ENCODE peak calls at places on chromosomes 6 and 20, in nine cellular contexts. L, F, E, G, P, D, Y, K and H are unnamed samples.

GRCh38 chr6:7324520-7324919 is 11.5 kb upstream of the SSR1 start:
- DNase-seq in E (no peak), D (no peak), Y (no peak), K (no peak), F (no peak), G (no peak), L (no peak), P (no peak), H (no peak)

GRCh38 chr6:105677671-105678475 is 275.0 kb upstream of the PREP start:
- DNase-seq in K (no peak), L (peak), D (no peak), Y (no peak), E (no peak), F (peak), P (no peak), G (no peak), H (no peak)

GRCh38 chr6:111096246-111096645 is 8.9 kb downstream of the SLC16A10 start:
- DNase-seq in F (no peak), G (no peak), K (no peak), P (no peak), E (peak), D (peak), L (no peak), Y (no peak), H (no peak)

GRCh38 chr20:31472395-31473330 is 2.3 kb downstream of the DEFB124 start:
- DNase-seq in E (no peak), P (peak), Y (no peak), L (peak), K (no peak), D (no peak), F (no peak), G (no peak), H (no peak)

GRCh38 chr6:3341467-3341866 is 82.7 kb downstream of the PSMG4 start:
- DNase-seq in G (peak), Y (no peak), D (no peak), K (no peak), F (peak), E (no peak), P (peak), L (peak), H (no peak)

GRCh38 chr6:72175936-72176335 is 289.6 kb downstream of the RIMS1 start:
- DNase-seq in Y (no peak), D (no peak), L (peak), E (no peak), P (peak), K (no peak), F (peak), G (no peak), H (no peak)

GRCh38 chr6:142790257-142790656 is 154.7 kb downstream of the HIVEP2 start:
- DNase-seq in G (no peak), K (no peak), Y (no peak), D (no peak), L (no peak), F (no peak), E (no peak), P (no peak), H (no peak)

GRCh38 chr6:21341910-21342309 is 251.6 kb upstream of the SOX4 start:
- DNase-seq in F (no peak), Y (no peak), G (no peak), K (no peak), P (no peak), L (no peak), D (no peak), E (no peak), H (no peak)

GRCh38 chr6:105594821-105595220 is 191.9 kb upstream of the PREP start:
- DNase-seq in G (no peak), Y (no peak), K (no peak), E (no peak), L (no peak), D (no peak), F (peak), P (no peak), H (no peak)

GRCh38 chr6:25635886-25636317 is 16.1 kb upstream of the SCGN start:
- DNase-seq in L (no peak), D (no peak), F (no peak), G (peak), P (no peak), E (no peak), K (no peak), Y (no peak), H (peak)

GRCh38 chr6:124233221-124233620 is 429.6 kb downstream of the NKAIN2 start:
- DNase-seq in L (no peak), F (no peak), G (no peak), D (no peak), Y (no peak), K (no peak), P (no peak), E (no peak), H (no peak)

GRCh38 chr6:163599684-163600083 is 185.2 kb downstream of the QKI start:
- DNase-seq in D (no peak), G (no peak), F (no peak), P (no peak), Y (no peak), K (no peak), L (no peak), E (no peak), H (no peak)

GRCh38 chr6:31267504-31268371 is 4.2 kb downstream of the HLA-C start:
- DNase-seq in E (no peak), Y (no peak), K (no peak), D (no peak), G (no peak), P (no peak), F (no peak), L (no peak), H (no peak)

GRCh38 chr6:29651413-29652197 is 5.3 kb upstream of the MOG start:
- DNase-seq in D (no peak), K (no peak), P (peak), Y (no peak), G (no peak), F (peak), L (peak), E (no peak), H (no peak)

GRCh38 chr20:52001999-52002666 is 189.4 kb downstream of the ZFP64 start:
- DNase-seq in G (no peak), F (peak), L (no peak), E (no peak), P (peak), K (peak), D (no peak), Y (no peak), H (no peak)

GRCh38 chr6:22972771-22973170 is 403.4 kb downstream of the HDGFL1 start:
- DNase-seq in K (no peak), F (no peak), Y (no peak), D (no peak), L (no peak), P (no peak), G (no peak), E (no peak), H (no peak)

GRCh38 chr6:14333556-14334305 is 216.2 kb downstream of the CD83 start:
- DNase-seq in D (no peak), Y (no peak), L (peak), P (peak), F (peak), K (peak), G (no peak), E (no peak), H (no peak)

GRCh38 chr6:123925360-123925759 is 121.7 kb downstream of the NKAIN2 start:
- DNase-seq in L (no peak), F (peak), K (no peak), G (no peak), D (no peak), Y (no peak), P (no peak), E (no peak), H (no peak)

GRCh38 chr6:4732691-4733315 is 43.4 kb upstream of the CDYL start:
- DNase-seq in G (peak), E (peak), F (peak), L (peak), D (no peak), P (peak), K (peak), Y (no peak), H (no peak)

GRCh38 chr20:38970302-38970701 is 8.2 kb downstream of the DHX35 start:
- DNase-seq in D (no peak), Y (no peak), K (no peak), E (no peak), L (peak), F (peak), P (peak), G (no peak), H (no peak)

GRCh38 chr6:74075323-74075722 is 379.3 kb downstream of the CD109 start:
- DNase-seq in F (peak), P (peak), E (no peak), K (no peak), Y (peak), D (no peak), G (no peak), L (peak), H (no peak)

GRCh38 chr20:11958852-11959251 is 41.2 kb downstream of the BTBD3 start:
- DNase-seq in K (no peak), G (no peak), D (no peak), P (peak), E (no peak), L (no peak), Y (no peak), F (no peak), H (no peak)

GRCh38 chr6:9039258-9039657 is 603.9 kb upstream of the SLC35B3 start:
- DNase-seq in D (no peak), L (no peak), E (no peak), Y (no peak), G (no peak), K (no peak), F (no peak), P (no peak), H (no peak)

GRCh38 chr20:38342196-38342595 is 4.1 kb upstream of the LBP start:
- DNase-seq in D (no peak), F (no peak), G (peak), P (no peak), E (no peak), L (no peak), Y (no peak), K (no peak), H (no peak)

GRCh38 chr20:35917077-35917476 is 37.2 kb downstream of the SCAND1 start:
- DNase-seq in D (no peak), Y (no peak), E (no peak), P (no peak), L (no peak), K (no peak), F (no peak), G (no peak), H (no peak)

GRCh38 chr6:157615411-157615763 is 207.7 kb upstream of the SNX9 start:
- DNase-seq in D (no peak), F (no peak), L (no peak), G (no peak), K (no peak), E (no peak), Y (peak), P (peak), H (no peak)

GRCh38 chr6:155832596-155832995 is 377.0 kb upstream of the NOX3 start:
- DNase-seq in Y (no peak), F (peak), E (no peak), K (peak), D (no peak), G (peak), P (peak), L (peak), H (no peak)

DNA sequence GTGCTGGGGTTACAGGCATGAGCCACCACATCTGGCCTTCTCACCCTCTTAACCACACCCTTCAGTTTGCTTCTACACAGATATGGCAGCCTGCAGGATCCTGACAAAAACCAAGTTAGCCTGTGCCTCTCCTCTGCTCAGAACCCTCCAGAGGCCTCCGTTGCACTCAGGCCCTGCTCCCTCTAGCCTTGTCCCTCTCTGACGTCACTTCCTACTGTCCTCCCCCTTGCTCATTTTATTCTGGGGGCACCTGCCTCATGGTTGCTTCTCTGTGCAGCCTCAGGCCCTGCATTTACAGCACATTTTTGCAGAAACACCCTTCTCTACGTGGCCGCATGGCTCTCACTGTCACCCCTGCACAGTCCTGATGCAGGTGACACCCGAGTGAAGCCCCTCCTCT is 105.6 kb downstream of the CDC5L start:
- DNase-seq in L (no peak), Y (no peak), D (no peak), K (no peak), G (no peak), P (no peak), E (no peak), F (no peak), H (no peak)
- TF ChIP-seq CTCF in L (no peak), Y (no peak), D (no peak), K (no peak), G (no peak), P (no peak), E (no peak), F (no peak), H (no peak)

DNA sequence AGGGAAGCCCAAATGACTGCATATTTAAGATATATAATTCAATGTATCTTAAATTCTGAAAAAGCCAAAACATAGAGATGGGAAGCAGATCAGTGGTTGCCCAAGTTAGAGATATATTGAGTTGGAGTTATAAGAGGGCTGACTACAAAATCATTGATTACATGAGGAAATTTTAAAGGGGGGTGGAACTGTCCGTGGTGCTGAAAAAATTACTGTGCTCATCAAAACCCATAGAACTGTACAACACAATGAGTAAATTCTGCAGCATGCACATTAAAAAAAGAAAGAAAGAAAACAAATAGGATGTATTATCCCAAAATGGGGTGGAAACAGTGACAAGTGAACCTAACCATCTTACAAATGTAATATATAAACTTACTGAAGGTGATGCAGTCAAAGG is 100.9 kb downstream of the FUT9 start:
- DNase-seq in D (no peak), K (no peak), G (peak), E (no peak), Y (no peak), L (no peak), F (no peak), P (no peak), H (no peak)
- TF ChIP-seq CTCF in D (no peak), K (no peak), G (no peak), E (no peak), Y (no peak), L (no peak), F (no peak), P (no peak), H (no peak)

DNA sequence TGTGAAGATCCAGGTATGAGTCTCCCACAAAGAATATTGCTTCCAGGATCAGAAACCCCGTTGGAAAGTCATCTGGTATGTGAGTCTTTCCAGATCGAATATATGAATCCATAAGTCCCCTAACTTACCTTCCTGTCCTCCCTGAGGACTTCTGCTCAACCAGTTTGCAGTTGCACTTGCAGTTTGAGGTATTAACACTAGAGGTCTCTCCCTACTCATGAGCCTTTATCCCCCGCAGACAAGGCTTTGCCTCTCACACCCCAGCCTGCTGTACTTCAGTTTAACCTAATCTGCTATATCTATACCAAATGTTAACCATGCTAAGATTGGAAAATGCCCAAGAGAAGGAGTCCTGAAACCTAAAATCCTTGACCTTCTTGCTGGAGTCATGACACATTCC is 135.3 kb upstream of the DEFB112 start:
- DNase-seq in G (peak), L (no peak), E (no peak), K (no peak), D (no peak), Y (no peak), F (no peak), P (no peak), H (no peak)
- TF ChIP-seq CTCF in G (peak), L (no peak), E (no peak), K (no peak), D (no peak), Y (no peak), F (peak), P (no peak), H (peak)

GRCh38 chr6:91144161-91144560 is 557.3 kb upstream of the MAP3K7 start:
- DNase-seq in F (no peak), Y (no peak), E (no peak), G (no peak), P (no peak), D (no peak), L (no peak), K (no peak), H (no peak)

GRCh38 chr6:91137286-91137685 is 550.4 kb upstream of the MAP3K7 start:
- DNase-seq in F (no peak), E (no peak), G (no peak), Y (no peak), K (no peak), P (no peak), L (no peak), D (no peak), H (no peak)

GRCh38 chr6:91141352-91141751 is 554.5 kb upstream of the MAP3K7 start:
- DNase-seq in G (no peak), F (no peak), Y (no peak), D (no peak), E (no peak), L (no peak), P (no peak), K (no peak), H (no peak)

DNA sequence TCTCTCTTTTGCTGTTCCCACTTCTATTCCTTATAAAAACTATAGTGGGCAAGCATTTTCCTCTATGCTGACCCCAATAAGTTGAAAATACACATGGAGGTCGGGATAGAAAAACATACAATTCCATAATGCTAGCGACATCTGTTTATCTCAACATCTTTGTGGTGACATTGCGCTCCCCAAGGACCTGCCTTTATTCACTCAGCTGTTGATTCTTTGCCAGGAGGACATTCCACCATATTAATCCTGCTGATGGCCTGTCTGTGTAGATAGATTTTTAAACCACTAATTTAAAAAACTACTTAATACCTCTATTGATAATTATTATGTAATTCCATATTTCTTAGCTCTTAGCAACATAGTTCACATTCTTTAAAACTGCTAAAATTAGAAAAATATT is 555.3 kb upstream of the MAP3K7 start:
- DNase-seq in Y (no peak), K (no peak), G (no peak), F (no peak), D (no peak), L (no peak), E (no peak), P (no peak), H (no peak)
- TF ChIP-seq CTCF in Y (no peak), K (no peak), G (no peak), F (no peak), D (no peak), L (no peak), E (no peak), P (no peak), H (no peak)

GRCh38 chr6:33744895-33745546 is 1.7 kb downstream of the IP6K3 start:
- DNase-seq in P (no peak), E (no peak), K (no peak), D (no peak), Y (no peak), L (no peak), F (no peak), G (no peak), H (no peak)

GRCh38 chr6:33746651-33747100 is at the start of gene IP6K3:
- DNase-seq in E (no peak), L (no peak), K (no peak), F (no peak), Y (no peak), P (no peak), D (no peak), G (no peak), H (no peak)

GRCh38 chr6:33747823-33748222 is 1.1 kb upstream of the IP6K3 start:
- DNase-seq in E (no peak), Y (no peak), F (no peak), L (no peak), D (no peak), K (no peak), G (no peak), P (no peak), H (no peak)

GRCh38 chr6:33745558-33745957 is 1.1 kb downstream of the IP6K3 start:
- DNase-seq in G (no peak), E (no peak), P (no peak), Y (no peak), D (no peak), K (no peak), F (peak), L (no peak), H (no peak)

DNA sequence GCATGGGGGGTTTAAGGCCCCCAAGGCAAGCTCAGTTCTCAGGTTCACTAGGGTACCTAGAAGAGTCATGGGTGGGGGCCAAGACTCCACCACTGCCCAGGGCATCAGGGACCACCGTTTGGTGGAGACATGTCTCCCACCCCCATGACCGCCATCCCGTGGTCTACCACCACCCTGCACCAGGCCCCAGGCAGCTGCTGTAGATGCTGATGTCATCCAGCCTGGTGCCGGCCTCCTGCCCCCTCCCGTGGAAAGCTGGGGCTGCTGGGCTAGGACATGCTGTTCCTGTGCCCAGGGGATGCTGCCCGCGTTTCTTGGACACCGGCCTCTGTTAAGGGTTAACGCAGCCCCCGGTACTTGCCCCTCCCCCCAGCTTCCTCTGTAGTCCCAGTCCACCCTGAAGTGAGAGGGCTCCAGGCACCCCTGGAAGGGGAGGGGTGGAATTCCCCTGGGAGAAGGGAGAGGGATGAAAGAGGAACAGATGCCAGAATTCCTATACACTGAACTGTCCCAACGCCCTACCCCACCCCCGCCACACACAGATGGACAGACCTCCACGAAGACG is 587 bp downstream of the IP6K3 start:
- DNase-seq in F (peak), G (peak), Y (peak), E (no peak), K (no peak), L (no peak), P (peak), D (no peak), H (no peak)
- TF ChIP-seq CTCF in F (peak), G (no peak), Y (no peak), E (no peak), K (no peak), L (no peak), P (peak), D (no peak), H (no peak)

GRCh38 chr20:60037120-60037499 is 78.9 kb downstream of the CDH26 start:
- DNase-seq in Y (no peak), P (no peak), E (no peak), G (peak), D (no peak), K (no peak), F (peak), L (no peak), H (no peak)
- TF ChIP-seq CTCF in Y (no peak), P (no peak), E (no peak), G (peak), D (no peak), K (peak), F (peak), L (no peak), H (no peak)

DNA sequence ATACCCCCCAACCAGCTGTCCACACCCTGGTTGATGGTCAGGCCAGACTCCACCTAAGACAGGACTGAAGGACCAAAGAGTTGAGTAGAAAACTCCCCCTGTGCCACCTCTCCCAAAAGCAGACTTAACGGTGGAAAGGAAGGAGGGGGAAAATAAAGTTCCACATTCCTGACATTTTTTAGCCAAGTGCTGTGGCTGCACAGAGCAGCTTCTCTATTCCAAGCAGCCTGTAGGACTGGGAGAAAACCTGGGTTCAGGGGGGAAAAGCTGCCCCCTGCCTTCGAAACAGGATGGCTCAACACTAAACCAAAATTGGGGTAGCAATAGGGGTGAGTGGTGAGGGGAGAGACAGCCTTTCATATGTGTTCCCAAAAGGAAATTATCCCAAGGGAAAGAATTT is 3.6 kb downstream of the TRAM2 start:
- DNase-seq in P (peak), K (no peak), E (no peak), L (peak), F (no peak), Y (no peak), G (peak), D (no peak), H (no peak)
- TF ChIP-seq CTCF in P (peak), K (peak), E (no peak), L (peak), F (peak), Y (no peak), G (no peak), D (no peak), H (no peak)